ENCODE peak calls at places on chromosomes 2 and 18, in six cellular contexts. U is IMR-90, R is AG09319, E is endodermal cell, A is nephron progenitor cell, G is GM10248. W is an unnamed sample.

GRCh38 chr2:239816571-239816970 is 208.6 kb downstream of the NDUFA10 start:
- DNase-seq in A (no peak), E (peak; percentile 25), G (no peak), U (no peak), R (no peak), W (no peak)

GRCh38 chr2:10514287-10514686 is 66.2 kb upstream of the ODC1 start:
- DNase-seq in G (no peak), R (no peak), A (no peak), U (no peak), E (peak; percentile 9), W (no peak)

GRCh38 chr2:128519517-128520215 is 201.0 kb upstream of the HS6ST1 start:
- DNase-seq in G (no peak), A (no peak), R (no peak), E (no peak), U (no peak), W (no peak)

GRCh38 chr18:48952287-48953095 is 1.7 kb upstream of the SMAD7 start:
- DNase-seq in E (peak; percentile 92), G (peak; percentile 65), U (peak; percentile 86), R (peak; percentile 70), A (peak; percentile 86), W (peak; percentile 66)

GRCh38 chr18:44651453-44651852 is 29.2 kb upstream of the SETBP1 start:
- DNase-seq in R (peak; percentile 45), E (peak; percentile 70), A (no peak), U (peak; percentile 54), G (no peak), W (no peak)

GRCh38 chr2:173048901-173049661 is 26.6 kb upstream of the MAP3K20 start:
- DNase-seq in G (peak; percentile 29), U (peak; percentile 98), R (peak; percentile 85), E (no peak), A (no peak), W (no peak)

GRCh38 chr2:3454802-3455201 is 64.5 kb downstream of the ADI1 start:
- DNase-seq in G (no peak), E (peak; percentile 53), U (no peak), A (no peak), R (no peak), W (no peak)

GRCh38 chr2:222797308-222797707 is 63.5 kb upstream of the ACSL3 start:
- DNase-seq in R (peak; percentile 20), A (no peak), U (peak; percentile 34), G (peak; percentile 31), E (no peak), W (no peak)

GRCh38 chr18:10374615-10375295 is 79.7 kb upstream of the APCDD1 start:
- DNase-seq in R (no peak), U (no peak), A (no peak), G (no peak), E (no peak), W (peak; percentile 18)

GRCh38 chr2:2112416-2113131 is 218.5 kb downstream of the MYT1L start:
- DNase-seq in U (no peak), G (no peak), R (no peak), E (no peak), A (no peak), W (no peak)

GRCh38 chr18:26821181-26821580 is 44.3 kb downstream of the AQP4 start:
- DNase-seq in U (no peak), G (no peak), E (no peak), R (no peak), A (no peak), W (no peak)

GRCh38 chr18:32086866-32087265 is 4.8 kb upstream of the RNF138 start:
- DNase-seq in E (no peak), G (no peak), R (no peak), A (no peak), U (peak; percentile 76), W (no peak)

DNA sequence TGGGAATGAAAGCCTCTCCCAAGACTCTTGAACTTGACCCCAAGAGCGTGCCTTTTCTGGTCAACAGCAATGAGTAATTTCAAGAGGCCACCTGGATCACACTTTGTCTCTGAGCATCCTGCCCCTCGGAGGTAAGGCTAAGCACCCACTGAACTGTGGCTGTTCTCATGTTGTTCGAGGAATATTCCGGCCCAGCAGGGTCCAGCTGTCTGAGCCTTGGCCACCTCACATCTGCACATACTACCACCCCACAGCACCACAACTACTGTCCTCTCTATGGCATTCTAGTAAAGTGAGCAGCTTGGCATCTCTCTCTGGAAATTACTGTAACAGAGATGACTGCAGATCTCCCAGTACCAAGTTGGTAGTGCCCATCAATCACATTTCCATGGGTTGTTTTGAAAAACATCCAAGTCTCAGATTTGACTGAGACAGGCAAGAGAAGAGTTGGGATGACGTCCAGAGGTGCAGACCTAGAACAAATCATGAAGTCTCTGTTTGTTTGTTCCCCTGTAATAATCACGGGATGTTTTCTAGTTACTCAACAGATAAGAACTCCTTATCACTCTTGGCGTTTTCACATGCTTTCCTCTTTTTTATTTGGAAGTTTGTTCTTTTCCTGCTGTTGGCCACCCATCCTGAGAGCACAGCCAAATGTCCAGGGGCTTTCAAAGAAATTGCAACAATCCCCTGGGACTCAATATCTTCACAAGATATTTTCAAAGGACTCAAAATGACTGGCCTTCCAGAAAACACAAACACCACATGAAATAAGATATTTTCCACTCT is 336.0 kb upstream of the TNP1 start:
- DNase-seq in A (no peak), G (no peak), U (no peak), R (no peak), E (no peak), W (no peak)
- TF ChIP-seq CTCF in A (no peak), G (no peak), U (no peak), R (no peak), E (no peak), W (no peak)

DNA sequence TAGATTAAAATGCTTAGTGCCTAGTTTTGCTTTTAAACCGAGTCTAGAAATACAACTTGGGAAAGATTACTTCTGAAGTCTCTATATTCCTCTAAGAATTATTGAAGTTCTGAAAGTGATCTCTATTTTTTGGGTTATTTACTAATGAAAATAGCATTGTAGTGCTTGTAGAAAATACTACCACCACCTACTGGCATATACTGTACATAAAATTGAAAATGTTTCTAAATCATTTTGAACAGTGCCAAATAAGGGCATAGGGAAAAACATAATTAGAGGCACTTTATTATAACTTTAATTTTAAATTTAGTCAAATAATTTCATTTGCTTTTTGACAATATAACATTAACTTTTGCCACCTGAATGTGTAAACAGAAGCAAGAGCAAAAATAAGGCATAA is 1399.6 kb upstream of the ZEB2 start:
- DNase-seq in G (no peak), R (no peak), A (no peak), U (peak; percentile 8), E (no peak), W (no peak)
- TF ChIP-seq CTCF in G (no peak), R (peak; percentile 26), A (no peak), U (peak; percentile 34), E (no peak), W (peak; percentile 21)

GRCh38 chr2:155318710-155319109 is 620.2 kb downstream of the KCNJ3 start:
- DNase-seq in U (no peak), E (no peak), A (no peak), G (no peak), R (no peak), W (no peak)

GRCh38 chr2:155320236-155320635 is 621.7 kb downstream of the KCNJ3 start:
- DNase-seq in U (no peak), G (no peak), E (no peak), A (no peak), R (no peak), W (no peak)

GRCh38 chr2:155310589-155310988 is 612.1 kb downstream of the KCNJ3 start:
- DNase-seq in U (no peak), R (no peak), A (no peak), E (no peak), G (no peak), W (no peak)

DNA sequence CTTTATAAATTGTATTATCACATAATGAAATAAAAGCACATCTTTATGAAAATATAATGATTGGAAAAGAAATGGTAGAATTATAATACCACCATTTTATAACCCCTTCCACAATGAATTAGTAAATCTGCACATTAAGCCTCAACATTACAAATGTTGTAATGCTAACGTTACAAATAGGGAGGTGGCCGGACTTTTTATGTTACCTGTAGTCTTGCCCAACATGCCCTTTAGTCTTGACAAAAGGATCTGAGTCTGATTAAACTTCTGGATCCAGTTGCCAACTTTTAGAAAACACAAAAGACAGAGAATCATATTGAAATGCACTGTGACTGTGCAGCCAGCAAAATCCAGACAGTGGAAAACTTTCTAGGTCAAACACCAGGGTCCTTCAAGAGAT is 617.3 kb downstream of the KCNJ3 start:
- DNase-seq in U (no peak), R (no peak), A (no peak), G (no peak), E (no peak), W (no peak)
- TF ChIP-seq CTCF in U (no peak), R (no peak), A (no peak), G (no peak), E (no peak), W (no peak)

GRCh38 chr2:25572638-25573037 is 100.7 kb downstream of the DTNB start:
- DNase-seq in R (no peak), G (no peak), A (no peak), U (no peak), E (no peak), W (no peak)

GRCh38 chr2:25566094-25566493 is 107.3 kb downstream of the DTNB start:
- DNase-seq in R (no peak), G (no peak), A (no peak), E (peak; percentile 75), U (no peak), W (no peak)

GRCh38 chr2:25570161-25570840 is 103.1 kb downstream of the DTNB start:
- DNase-seq in G (no peak), U (peak; percentile 33), A (no peak), R (no peak), E (no peak), W (no peak)

GRCh38 chr2:25566694-25567093 is 106.7 kb downstream of the DTNB start:
- DNase-seq in A (no peak), G (peak; percentile 66), U (peak; percentile 48), R (no peak), E (no peak), W (no peak)

DNA sequence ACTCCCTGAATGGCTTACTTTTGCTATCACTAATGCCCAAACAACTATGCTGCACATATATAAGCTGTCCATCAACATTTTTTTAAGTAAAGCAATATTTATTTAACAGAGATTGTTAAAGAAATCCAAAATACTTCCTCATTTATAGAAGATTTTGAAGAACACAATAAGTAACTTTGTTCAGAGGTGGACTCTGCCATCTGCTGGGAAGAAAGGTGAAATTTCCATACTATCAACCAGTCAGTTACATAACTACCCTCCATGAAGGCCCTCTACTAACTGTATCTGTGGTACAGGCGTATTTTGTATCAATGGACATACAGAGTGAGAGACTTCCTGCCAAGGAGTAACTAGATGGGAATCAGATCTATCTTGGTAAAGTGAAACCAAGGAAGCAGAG is 106.0 kb downstream of the DTNB start:
- DNase-seq in A (no peak), U (peak; percentile 65), E (no peak), G (peak; percentile 63), R (no peak), W (no peak)
- TF ChIP-seq CTCF in A (no peak), U (peak; percentile 70), E (peak; percentile 74), G (peak; percentile 49), R (peak; percentile 43), W (peak; percentile 70)

DNA sequence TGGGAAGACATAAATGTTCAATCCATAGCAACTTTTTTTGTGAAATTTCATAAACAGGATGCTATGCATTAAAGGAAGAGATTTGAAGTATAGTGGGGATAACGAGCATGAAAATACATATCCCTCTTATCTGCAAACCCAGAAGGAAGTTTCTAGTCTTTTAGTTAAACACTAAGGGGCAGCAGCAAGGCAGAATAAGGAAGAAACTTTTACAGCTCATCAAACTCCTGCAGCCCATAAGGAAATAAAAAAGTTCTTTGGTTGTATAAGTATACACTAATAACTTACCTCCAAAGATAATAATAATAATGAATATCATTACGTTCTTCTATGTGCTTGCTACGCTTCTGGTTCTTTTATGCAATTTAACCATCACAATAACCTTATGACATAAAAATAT is 81.4 kb downstream of the CD226 start:
- DNase-seq in U (no peak), A (no peak), R (no peak), G (no peak), E (no peak), W (no peak)
- TF ChIP-seq CTCF in U (no peak), A (no peak), R (no peak), G (no peak), E (no peak), W (no peak)

W was measured in neural crest cell.